ENCODE peak calls at places on chromosomes 3 and 15, in four cellular contexts. One of them, this sample, is unnamed.

GRCh38 chr3:162437480-162437879 is 940.9 kb downstream of the OTOL1 start:
- DNase-seq in foreskin fibroblast: peak
- DNase-seq in cardiac fibroblast: peak
- DNase-seq in AG04450: peak
- DNase-seq in this sample: no peak

GRCh38 chr15:73349191-73349590 is 19.6 kb downstream of the HCN4 start:
- DNase-seq in foreskin fibroblast: no peak
- DNase-seq in cardiac fibroblast: no peak
- DNase-seq in AG04450: no peak
- DNase-seq in this sample: no peak

GRCh38 chr3:147161833-147162232 is 244.5 kb downstream of the ZIC4 start:
- DNase-seq in foreskin fibroblast: no peak
- DNase-seq in cardiac fibroblast: no peak
- DNase-seq in AG04450: no peak
- DNase-seq in this sample: no peak

GRCh38 chr3:28564211-28564610 is 215.6 kb upstream of the AZI2 start:
- DNase-seq in foreskin fibroblast: no peak
- DNase-seq in cardiac fibroblast: peak
- DNase-seq in AG04450: no peak
- DNase-seq in this sample: no peak

GRCh38 chr15:49709815-49710214 is 89.0 kb downstream of the DTWD1 start:
- DNase-seq in foreskin fibroblast: no peak
- DNase-seq in cardiac fibroblast: no peak
- DNase-seq in AG04450: no peak
- DNase-seq in this sample: no peak

GRCh38 chr3:190696777-190697501 is 165.6 kb downstream of the GMNC start:
- DNase-seq in foreskin fibroblast: peak
- DNase-seq in cardiac fibroblast: peak
- DNase-seq in AG04450: no peak
- DNase-seq in this sample: no peak

GRCh38 chr15:57012557-57012956 is 94.1 kb downstream of the TCF12 start:
- DNase-seq in foreskin fibroblast: no peak
- DNase-seq in cardiac fibroblast: no peak
- DNase-seq in AG04450: no peak
- DNase-seq in this sample: no peak

GRCh38 chr3:189099031-189099471 is 72.7 kb upstream of the TPRG1 start:
- DNase-seq in foreskin fibroblast: peak
- DNase-seq in cardiac fibroblast: peak
- DNase-seq in AG04450: no peak
- DNase-seq in this sample: no peak

GRCh38 chr3:149152420-149152819 is 23.0 kb downstream of the HPS3 start:
- DNase-seq in foreskin fibroblast: peak
- DNase-seq in cardiac fibroblast: peak
- DNase-seq in AG04450: no peak
- DNase-seq in this sample: no peak

GRCh38 chr3:172877011-172877410 is 126.5 kb downstream of the ECT2 start:
- DNase-seq in foreskin fibroblast: no peak
- DNase-seq in cardiac fibroblast: peak
- DNase-seq in AG04450: no peak
- DNase-seq in this sample: no peak

GRCh38 chr3:63477494-63478129 is 174.9 kb upstream of the SNTN start:
- DNase-seq in foreskin fibroblast: no peak
- DNase-seq in cardiac fibroblast: no peak
- DNase-seq in AG04450: no peak
- DNase-seq in this sample: no peak

GRCh38 chr3:29324180-29324651 is 43.3 kb downstream of the RBMS3 start:
- DNase-seq in foreskin fibroblast: peak
- DNase-seq in cardiac fibroblast: peak
- DNase-seq in AG04450: no peak
- DNase-seq in this sample: no peak

GRCh38 chr3:37559461-37559860 is 302.2 kb upstream of the CTDSPL start:
- DNase-seq in foreskin fibroblast: no peak
- DNase-seq in cardiac fibroblast: peak
- DNase-seq in AG04450: no peak
- DNase-seq in this sample: no peak

GRCh38 chr3:188440563-188440962 is 286.6 kb downstream of the LPP start:
- DNase-seq in foreskin fibroblast: no peak
- DNase-seq in cardiac fibroblast: no peak
- DNase-seq in AG04450: no peak
- DNase-seq in this sample: no peak

GRCh38 chr15:72342385-72342784 is 22.4 kb upstream of the CELF6 start:
- DNase-seq in foreskin fibroblast: no peak
- DNase-seq in cardiac fibroblast: peak
- DNase-seq in AG04450: no peak
- DNase-seq in this sample: no peak

GRCh38 chr15:77846360-77846759 is 213.6 kb upstream of the LINGO1 start:
- DNase-seq in foreskin fibroblast: no peak
- DNase-seq in cardiac fibroblast: peak
- DNase-seq in AG04450: no peak
- DNase-seq in this sample: no peak

GRCh38 chr3:60250210-60250609 is 1001.0 kb downstream of the FHIT start:
- DNase-seq in foreskin fibroblast: no peak
- DNase-seq in cardiac fibroblast: peak
- DNase-seq in AG04450: no peak
- DNase-seq in this sample: no peak

GRCh38 chr3:1499694-1500093 is 406.9 kb downstream of the CNTN6 start:
- DNase-seq in foreskin fibroblast: no peak
- DNase-seq in cardiac fibroblast: no peak
- DNase-seq in AG04450: no peak
- DNase-seq in this sample: no peak

GRCh38 chr15:98854496-98854895 is 153.1 kb downstream of the PGPEP1L start:
- DNase-seq in foreskin fibroblast: no peak
- DNase-seq in cardiac fibroblast: no peak
- DNase-seq in AG04450: no peak
- DNase-seq in this sample: no peak

GRCh38 chr15:93146196-93146595 is 57.2 kb upstream of the RGMA start:
- DNase-seq in foreskin fibroblast: no peak
- DNase-seq in cardiac fibroblast: no peak
- DNase-seq in AG04450: no peak
- DNase-seq in this sample: no peak

GRCh38 chr3:187750513-187751123 is 5.3 kb upstream of the BCL6 start:
- DNase-seq in foreskin fibroblast: no peak
- DNase-seq in cardiac fibroblast: peak
- DNase-seq in AG04450: no peak
- DNase-seq in this sample: no peak

GRCh38 chr3:88003115-88003755 is 55.6 kb downstream of the CGGBP1 start:
- DNase-seq in foreskin fibroblast: peak
- DNase-seq in cardiac fibroblast: peak
- DNase-seq in AG04450: peak
- DNase-seq in this sample: no peak

GRCh38 chr3:34387831-34388564 is 589.6 kb downstream of the PDCD6IP start:
- DNase-seq in foreskin fibroblast: no peak
- DNase-seq in cardiac fibroblast: no peak
- DNase-seq in AG04450: no peak
- DNase-seq in this sample: no peak

GRCh38 chr3:149547954-149548728 is 73.6 kb downstream of the TM4SF4 start:
- DNase-seq in foreskin fibroblast: peak
- DNase-seq in cardiac fibroblast: peak
- DNase-seq in AG04450: peak
- DNase-seq in this sample: no peak

GRCh38 chr3:71873093-71873611 is 88.2 kb upstream of the PROK2 start:
- DNase-seq in foreskin fibroblast: no peak
- DNase-seq in cardiac fibroblast: no peak
- DNase-seq in AG04450: no peak
- DNase-seq in this sample: no peak

GRCh38 chr3:49883992-49884391 is 14.3 kb upstream of the CAMKV start:
- DNase-seq in foreskin fibroblast: no peak
- DNase-seq in cardiac fibroblast: no peak
- DNase-seq in AG04450: no peak
- DNase-seq in this sample: no peak

GRCh38 chr15:74893627-74894026 is 3.8 kb downstream of the MPI start:
- DNase-seq in foreskin fibroblast: no peak
- DNase-seq in cardiac fibroblast: no peak
- DNase-seq in AG04450: no peak
- DNase-seq in this sample: no peak

GRCh38 chr15:28086175-28086703 is 12.9 kb downstream of the OCA2 start:
- DNase-seq in foreskin fibroblast: no peak
- DNase-seq in cardiac fibroblast: peak
- DNase-seq in AG04450: peak
- DNase-seq in this sample: peak

GRCh38 chr3:28836199-28836598 is 444.7 kb upstream of the RBMS3 start:
- DNase-seq in foreskin fibroblast: no peak
- DNase-seq in cardiac fibroblast: no peak
- DNase-seq in AG04450: no peak
- DNase-seq in this sample: no peak

GRCh38 chr3:149476135-149476684 is 1.7 kb downstream of the TM4SF4 start:
- DNase-seq in foreskin fibroblast: no peak
- DNase-seq in cardiac fibroblast: no peak
- DNase-seq in AG04450: no peak
- DNase-seq in this sample: no peak

GRCh38 chr15:32120577-32121465 is 90.5 kb downstream of the CHRNA7 start:
- DNase-seq in foreskin fibroblast: no peak
- DNase-seq in cardiac fibroblast: no peak
- DNase-seq in AG04450: no peak
- DNase-seq in this sample: no peak

DNA sequence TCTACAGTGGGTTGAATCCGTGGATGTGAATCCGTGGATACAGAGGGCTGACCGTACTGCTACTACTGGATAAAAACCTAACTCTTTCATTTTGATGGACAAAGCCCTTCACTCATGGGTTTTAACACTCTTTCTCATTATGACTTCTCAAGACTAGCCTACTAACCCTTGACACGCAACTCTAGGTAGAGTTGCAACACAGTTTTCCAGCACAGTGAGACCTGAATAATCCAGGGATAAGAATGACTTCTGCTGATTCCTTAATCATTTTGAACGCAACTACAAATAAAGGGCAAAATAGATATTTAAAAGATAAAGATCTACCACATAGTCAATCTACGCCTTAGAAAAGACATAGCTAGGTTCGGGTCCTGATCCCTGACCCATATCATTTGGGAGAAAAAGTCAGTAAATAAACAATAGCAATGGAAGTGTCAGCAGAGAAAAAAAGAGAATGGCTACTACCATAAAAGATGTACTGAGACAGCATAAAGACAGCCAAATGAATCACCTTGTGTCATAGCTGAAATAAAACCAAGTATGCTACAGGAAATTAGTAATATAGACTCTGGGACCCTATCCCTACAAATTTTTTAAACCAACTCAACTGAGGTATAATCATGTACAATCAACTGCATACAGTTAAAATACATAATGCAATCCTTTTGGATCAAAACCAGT is 87.6 kb downstream of the DPH6 start:
- DNase-seq in foreskin fibroblast: no peak
- DNase-seq in cardiac fibroblast: no peak
- DNase-seq in AG04450: no peak
- DNase-seq in this sample: no peak
- TF ChIP-seq CTCF in foreskin fibroblast: no peak
- TF ChIP-seq CTCF in cardiac fibroblast: no peak
- TF ChIP-seq CTCF in AG04450: no peak
- TF ChIP-seq CTCF in this sample: no peak

GRCh38 chr3:106086636-106087035 is 217.8 kb upstream of the CBLB start:
- DNase-seq in foreskin fibroblast: no peak
- DNase-seq in cardiac fibroblast: no peak
- DNase-seq in AG04450: no peak
- DNase-seq in this sample: no peak
- TF ChIP-seq CTCF in foreskin fibroblast: no peak
- TF ChIP-seq CTCF in cardiac fibroblast: no peak
- TF ChIP-seq CTCF in AG04450: no peak
- TF ChIP-seq CTCF in this sample: no peak

GRCh38 chr15:91049378-91050127 is 27.2 kb upstream of the VPS33B start:
- DNase-seq in foreskin fibroblast: peak
- DNase-seq in cardiac fibroblast: peak
- DNase-seq in AG04450: peak
- DNase-seq in this sample: peak
- TF ChIP-seq CTCF in foreskin fibroblast: peak
- TF ChIP-seq CTCF in cardiac fibroblast: peak
- TF ChIP-seq CTCF in AG04450: peak
- TF ChIP-seq CTCF in this sample: peak

GRCh38 chr15:99986297-99987118 is 253.3 kb upstream of the LYSMD4 start:
- DNase-seq in foreskin fibroblast: no peak
- DNase-seq in cardiac fibroblast: no peak
- DNase-seq in AG04450: no peak
- DNase-seq in this sample: no peak

GRCh38 chr15:99984491-99985243 is 251.4 kb upstream of the LYSMD4 start:
- DNase-seq in foreskin fibroblast: no peak
- DNase-seq in cardiac fibroblast: no peak
- DNase-seq in AG04450: no peak
- DNase-seq in this sample: no peak

GRCh38 chr15:99987119-99987506 is 253.9 kb upstream of the LYSMD4 start:
- DNase-seq in foreskin fibroblast: no peak
- DNase-seq in cardiac fibroblast: no peak
- DNase-seq in AG04450: no peak
- DNase-seq in this sample: no peak

GRCh38 chr15:99987701-99988100 is 254.5 kb upstream of the LYSMD4 start:
- DNase-seq in foreskin fibroblast: no peak
- DNase-seq in cardiac fibroblast: no peak
- DNase-seq in AG04450: no peak
- DNase-seq in this sample: no peak

DNA sequence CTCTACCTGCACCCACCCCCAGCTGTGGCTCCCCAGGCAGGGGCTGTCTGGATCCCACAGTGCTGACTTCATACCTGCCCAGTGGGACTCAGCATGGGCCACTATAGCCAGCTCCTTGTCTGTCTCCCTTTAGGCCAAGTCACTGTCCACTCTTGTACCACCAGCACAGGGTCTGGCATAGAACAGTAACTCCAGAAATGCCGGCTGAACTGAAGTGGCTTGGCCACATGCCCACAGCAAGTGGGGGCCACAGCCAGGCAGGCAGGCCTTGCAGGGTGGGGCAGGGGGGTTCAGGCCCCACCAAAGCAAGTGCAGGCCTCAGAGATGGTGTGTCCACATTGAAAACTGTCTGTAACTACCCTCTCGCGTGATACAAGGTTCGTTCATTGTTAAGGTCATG is 252.6 kb upstream of the LYSMD4 start:
- DNase-seq in foreskin fibroblast: no peak
- DNase-seq in cardiac fibroblast: no peak
- DNase-seq in AG04450: no peak
- DNase-seq in this sample: no peak
- TF ChIP-seq CTCF in foreskin fibroblast: no peak
- TF ChIP-seq CTCF in cardiac fibroblast: no peak
- TF ChIP-seq CTCF in AG04450: no peak
- TF ChIP-seq CTCF in this sample: no peak

GRCh38 chr3:41997702-41998551 is 36.0 kb upstream of the ULK4 start:
- DNase-seq in foreskin fibroblast: no peak
- DNase-seq in cardiac fibroblast: peak
- DNase-seq in AG04450: no peak
- DNase-seq in this sample: no peak
- TF ChIP-seq CTCF in foreskin fibroblast: peak
- TF ChIP-seq CTCF in cardiac fibroblast: peak
- TF ChIP-seq CTCF in AG04450: peak
- TF ChIP-seq CTCF in this sample: peak

DNA sequence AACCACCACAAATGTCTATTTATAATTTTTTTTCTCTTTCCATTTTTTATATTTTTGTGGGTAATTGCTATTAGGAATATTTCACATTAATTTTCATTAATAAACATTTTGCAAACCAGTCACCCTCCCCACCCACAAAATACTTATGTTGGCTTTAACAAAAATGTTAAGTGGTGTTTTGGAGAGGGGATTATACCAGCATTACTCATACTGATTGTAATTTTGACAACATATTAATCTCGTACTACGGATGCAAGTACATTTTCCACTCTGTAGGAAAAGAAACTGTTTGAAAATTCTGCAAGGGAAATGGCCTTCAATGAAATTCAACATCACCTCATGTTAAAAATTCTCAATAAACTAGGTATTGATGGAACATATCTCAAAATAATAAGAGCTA is 58.3 kb downstream of the BCHE start:
- DNase-seq in foreskin fibroblast: no peak
- DNase-seq in cardiac fibroblast: no peak
- DNase-seq in AG04450: no peak
- DNase-seq in this sample: no peak
- TF ChIP-seq CTCF in foreskin fibroblast: no peak
- TF ChIP-seq CTCF in cardiac fibroblast: no peak
- TF ChIP-seq CTCF in AG04450: no peak
- TF ChIP-seq CTCF in this sample: no peak

GRCh38 chr15:88620995-88621772 is at the start of gene AEN:
- DNase-seq in foreskin fibroblast: peak
- DNase-seq in cardiac fibroblast: peak
- DNase-seq in AG04450: peak
- DNase-seq in this sample: peak
- TF ChIP-seq CTCF in foreskin fibroblast: no peak
- TF ChIP-seq CTCF in cardiac fibroblast: no peak
- TF ChIP-seq CTCF in AG04450: no peak
- TF ChIP-seq CTCF in this sample: peak

This sample was measured in progenitor cell of endocrine pancreas.